ENCODE peak calls at places on chromosomes 7 and 10, in four cellular contexts. One of them, this sample, is unnamed.

GRCh38 chr10:61978965-61979364 is 77.5 kb downstream of the ARID5B start:
- DNase-seq in K562: peak; percentile 40
- DNase-seq in H1: no peak
- DNase-seq in HepG2: no peak
- DNase-seq in this sample: no peak

GRCh38 chr7:36161996-36162395 is 8.9 kb downstream of the EEPD1 start:
- DNase-seq in K562: no peak
- DNase-seq in H1: no peak
- DNase-seq in HepG2: no peak
- DNase-seq in this sample: no peak

GRCh38 chr10:3287566-3288445 is 115.2 kb upstream of the PITRM1 start:
- DNase-seq in K562: no peak
- DNase-seq in H1: no peak
- DNase-seq in HepG2: no peak
- DNase-seq in this sample: no peak

GRCh38 chr10:93757766-93758509 is at the start of gene LGI1:
- DNase-seq in K562: no peak
- DNase-seq in H1: no peak
- DNase-seq in HepG2: no peak
- DNase-seq in this sample: no peak

GRCh38 chr7:111873963-111874693 is 311.8 kb upstream of the IMMP2L start:
- DNase-seq in K562: no peak
- DNase-seq in H1: no peak
- DNase-seq in HepG2: no peak
- DNase-seq in this sample: peak; percentile 73

GRCh38 chr7:18873674-18874341 is 243.6 kb downstream of the TWIST1 start:
- DNase-seq in K562: no peak
- DNase-seq in H1: peak; percentile 10
- DNase-seq in HepG2: no peak
- DNase-seq in this sample: no peak

GRCh38 chr7:157411580-157411979 is 74.8 kb downstream of the DNAJB6 start:
- DNase-seq in K562: peak; percentile 79
- DNase-seq in H1: no peak
- DNase-seq in HepG2: no peak
- DNase-seq in this sample: no peak

GRCh38 chr7:1175967-1176851 is 16.2 kb upstream of the ZFAND2A start:
- DNase-seq in K562: peak; percentile 90
- DNase-seq in H1: no peak
- DNase-seq in HepG2: peak; percentile 70
- DNase-seq in this sample: peak; percentile 80

GRCh38 chr7:91553410-91553895 is 289.2 kb downstream of the FZD1 start:
- DNase-seq in K562: peak; percentile 54
- DNase-seq in H1: no peak
- DNase-seq in HepG2: peak; percentile 32
- DNase-seq in this sample: no peak

GRCh38 chr10:128932071-128932820 is 534.8 kb upstream of the MGMT start:
- DNase-seq in K562: no peak
- DNase-seq in H1: no peak
- DNase-seq in HepG2: no peak
- DNase-seq in this sample: no peak

GRCh38 chr10:10703390-10703789 is 314.3 kb upstream of the CELF2 start:
- DNase-seq in K562: no peak
- DNase-seq in H1: no peak
- DNase-seq in HepG2: no peak
- DNase-seq in this sample: no peak

GRCh38 chr7:106793015-106793651 is 71.9 kb upstream of the PIK3CG start:
- DNase-seq in K562: peak; percentile 78
- DNase-seq in H1: no peak
- DNase-seq in HepG2: peak; percentile 7
- DNase-seq in this sample: no peak

GRCh38 chr10:19629559-19629958 is 186.7 kb upstream of the PLXDC2 start:
- DNase-seq in K562: no peak
- DNase-seq in H1: no peak
- DNase-seq in HepG2: no peak
- DNase-seq in this sample: no peak

GRCh38 chr10:974038-974784 is 14.0 kb upstream of the GTPBP4 start:
- DNase-seq in K562: no peak
- DNase-seq in H1: no peak
- DNase-seq in HepG2: peak; percentile 81
- DNase-seq in this sample: no peak

GRCh38 chr7:35799846-35800717 is 775 bp upstream of the SEPTIN7 start:
- DNase-seq in K562: peak; percentile 94
- DNase-seq in H1: peak; percentile 81
- DNase-seq in HepG2: peak; percentile 29
- DNase-seq in this sample: no peak

GRCh38 chr10:126902157-126902556 is 3.1 kb upstream of the DOCK1 start:
- DNase-seq in K562: no peak
- DNase-seq in H1: no peak
- DNase-seq in HepG2: peak; percentile 9
- DNase-seq in this sample: no peak

GRCh38 chr7:41994746-41995110 is 242.3 kb downstream of the GLI3 start:
- DNase-seq in K562: no peak
- DNase-seq in H1: no peak
- DNase-seq in HepG2: no peak
- DNase-seq in this sample: no peak

GRCh38 chr7:42217548-42217947 is 19.5 kb downstream of the GLI3 start:
- DNase-seq in K562: no peak
- DNase-seq in H1: no peak
- DNase-seq in HepG2: no peak
- DNase-seq in this sample: no peak

GRCh38 chr7:4205828-4206227 is 476.3 kb upstream of the FOXK1 start:
- DNase-seq in K562: no peak
- DNase-seq in H1: no peak
- DNase-seq in HepG2: no peak
- DNase-seq in this sample: no peak

GRCh38 chr7:16638282-16639265 is 7.0 kb downstream of the ANKMY2 start:
- DNase-seq in K562: no peak
- DNase-seq in H1: no peak
- DNase-seq in HepG2: no peak
- DNase-seq in this sample: no peak

GRCh38 chr7:16636533-16637173 is 8.9 kb downstream of the ANKMY2 start:
- DNase-seq in K562: no peak
- DNase-seq in H1: no peak
- DNase-seq in HepG2: no peak
- DNase-seq in this sample: no peak

GRCh38 chr7:16634292-16634738 is 11.2 kb downstream of the ANKMY2 start:
- DNase-seq in K562: no peak
- DNase-seq in H1: no peak
- DNase-seq in HepG2: no peak
- DNase-seq in this sample: no peak

GRCh38 chr7:16637279-16637795 is 8.2 kb downstream of the ANKMY2 start:
- DNase-seq in K562: no peak
- DNase-seq in H1: no peak
- DNase-seq in HepG2: no peak
- DNase-seq in this sample: no peak
- TF ChIP-seq JUN in K562: no peak
- TF ChIP-seq JUN in H1: no peak
- TF ChIP-seq JUN in HepG2: no peak
- TF ChIP-seq JUN in this sample: no peak

GRCh38 chr10:113569576-113569975 is 16.7 kb downstream of the HABP2 start:
- DNase-seq in K562: no peak
- DNase-seq in H1: no peak
- DNase-seq in HepG2: no peak
- DNase-seq in this sample: no peak

GRCh38 chr10:113563306-113564088 is 10.6 kb downstream of the HABP2 start:
- DNase-seq in K562: peak; percentile 76
- DNase-seq in H1: peak; percentile 47
- DNase-seq in HepG2: peak; percentile 35
- DNase-seq in this sample: peak; percentile 68

GRCh38 chr10:113565364-113565763 is 12.5 kb downstream of the HABP2 start:
- DNase-seq in K562: no peak
- DNase-seq in H1: no peak
- DNase-seq in HepG2: no peak
- DNase-seq in this sample: no peak

GRCh38 chr10:113562693-113563092 is 9.8 kb downstream of the HABP2 start:
- DNase-seq in K562: no peak
- DNase-seq in H1: no peak
- DNase-seq in HepG2: no peak
- DNase-seq in this sample: no peak

DNA sequence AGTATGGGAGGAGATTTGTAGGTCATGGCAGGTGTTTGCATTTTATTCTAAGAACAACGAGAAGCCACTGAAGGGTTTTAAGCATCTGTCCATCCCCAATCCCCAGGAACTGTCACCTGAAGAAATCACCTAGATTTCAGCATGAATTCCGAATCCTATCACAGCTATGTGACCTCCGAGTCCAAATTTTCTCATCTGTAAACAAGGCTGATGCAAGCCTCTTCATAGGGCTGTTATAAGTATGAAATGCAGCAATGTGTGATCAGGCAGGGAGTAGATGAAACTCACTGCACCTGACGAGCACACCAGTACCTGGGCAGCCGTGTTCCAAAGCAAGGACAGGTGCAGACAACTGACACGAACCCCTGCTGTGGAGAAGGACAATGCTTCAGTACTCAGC is 14.0 kb downstream of the HABP2 start:
- DNase-seq in K562: no peak
- DNase-seq in H1: no peak
- DNase-seq in HepG2: no peak
- DNase-seq in this sample: no peak
- TF ChIP-seq EZH2 in K562: no peak
- TF ChIP-seq EZH2 in H1: no peak
- TF ChIP-seq EZH2 in HepG2: no peak
- TF ChIP-seq EZH2 in this sample: no peak

DNA sequence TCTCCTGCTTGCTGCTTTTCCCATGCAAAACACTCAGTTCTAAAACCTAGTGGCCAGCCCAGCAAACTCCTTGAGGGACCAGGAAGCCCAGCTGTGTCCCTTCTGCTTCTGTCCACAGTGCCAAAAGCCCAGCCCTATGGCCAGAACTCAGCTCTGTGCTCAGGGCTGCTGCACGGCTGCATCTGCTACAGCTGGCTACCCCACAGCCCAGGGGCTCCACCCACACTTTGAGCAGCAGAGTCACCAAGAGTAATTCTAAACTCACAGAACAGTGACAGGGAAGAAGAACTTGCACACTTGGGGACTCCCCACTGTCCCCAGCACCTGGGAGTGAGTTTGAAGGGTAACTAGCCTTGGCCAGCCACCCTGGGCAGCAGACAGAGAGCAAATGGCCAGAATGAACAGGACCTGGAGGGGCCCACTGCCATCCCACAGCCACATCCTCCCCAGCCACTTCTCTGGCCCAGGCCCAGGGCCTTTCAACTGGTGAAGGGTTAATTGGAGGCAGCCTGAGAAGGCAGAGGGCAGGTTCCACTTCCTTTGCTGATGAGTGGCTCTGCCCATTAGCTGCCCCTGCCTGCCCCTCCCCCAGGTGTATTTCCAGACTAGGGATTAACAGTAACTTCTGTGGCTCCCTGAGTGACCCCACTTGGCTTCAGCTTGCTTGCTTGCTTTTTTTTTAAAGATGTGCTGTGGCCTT is 28.1 kb upstream of the TRIM8 start:
- DNase-seq in K562: no peak
- DNase-seq in H1: no peak
- DNase-seq in HepG2: no peak
- DNase-seq in this sample: no peak
- TF ChIP-seq JUN in K562: no peak
- TF ChIP-seq JUN in H1: no peak
- TF ChIP-seq JUN in HepG2: no peak
- TF ChIP-seq JUN in this sample: no peak

GRCh38 chr7:56115852-56116538 is at the start of gene NUPR2:
- DNase-seq in K562: no peak
- DNase-seq in H1: no peak
- DNase-seq in HepG2: no peak
- DNase-seq in this sample: no peak

GRCh38 chr7:56124981-56125380 is 8.8 kb upstream of the NUPR2 start:
- DNase-seq in K562: no peak
- DNase-seq in H1: no peak
- DNase-seq in HepG2: no peak
- DNase-seq in this sample: no peak

GRCh38 chr7:56125831-56126230 is 9.6 kb upstream of the NUPR2 start:
- DNase-seq in K562: peak; percentile 20
- DNase-seq in H1: no peak
- DNase-seq in HepG2: no peak
- DNase-seq in this sample: no peak

GRCh38 chr7:56121440-56121839 is 5.2 kb upstream of the NUPR2 start:
- DNase-seq in K562: peak; percentile 27
- DNase-seq in H1: no peak
- DNase-seq in HepG2: no peak
- DNase-seq in this sample: no peak
- TF ChIP-seq EZH2 in K562: no peak
- TF ChIP-seq EZH2 in H1: no peak
- TF ChIP-seq EZH2 in HepG2: no peak
- TF ChIP-seq EZH2 in this sample: no peak

DNA sequence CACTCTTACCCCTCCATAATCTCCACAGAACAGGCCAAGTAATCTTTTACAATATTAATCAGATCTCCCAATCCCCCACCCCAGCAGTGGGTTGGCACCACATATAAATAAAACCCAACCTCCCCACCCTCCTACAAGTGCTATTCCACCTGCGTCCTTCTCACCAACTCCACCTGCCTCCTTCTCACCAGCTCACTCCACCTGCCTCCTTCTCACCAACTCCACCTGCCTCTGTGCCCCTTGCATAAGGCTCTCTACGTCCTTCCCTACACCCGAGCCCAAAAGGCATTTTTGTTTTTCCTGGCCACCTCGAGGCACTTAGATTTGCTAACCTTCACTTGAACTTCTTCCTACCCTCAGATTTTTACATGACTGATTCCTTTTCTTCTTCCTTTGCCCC is 89.7 kb downstream of the ATE1 start:
- DNase-seq in K562: no peak
- DNase-seq in H1: no peak
- DNase-seq in HepG2: no peak
- DNase-seq in this sample: no peak
- TF ChIP-seq JUN in K562: no peak
- TF ChIP-seq JUN in H1: no peak
- TF ChIP-seq JUN in HepG2: no peak
- TF ChIP-seq JUN in this sample: no peak